ENCODE peak calls at places on chromosomes 2 and 18, in nine cellular contexts. S is activated T-helper 1 cell treated with Interleukin-2 at 50 U/mL for 16 hours, K is sigmoid colon, J is HCEC 1CT, C is sciatic nerve, A is hypothalamus, L is GM03348, M is H54, H is SW480. G is an unnamed sample.

GRCh38 chr2:893311-893710 is 57.3 kb upstream of the SNTG2 start:
- DNase-seq in C (peak), A (no peak), J (no peak), M (peak), S (no peak), H (peak), K (no peak), L (no peak), G (no peak)

GRCh38 chr18:14577971-14578370 is 34.6 kb upstream of the POTEC start:
- DNase-seq in S (no peak), H (no peak), C (no peak), A (no peak), K (no peak), J (no peak), M (no peak), L (no peak), G (no peak)

GRCh38 chr2:233424028-233424951 is 70.0 kb downstream of the DGKD start:
- DNase-seq in C (no peak), J (no peak), A (no peak), M (no peak), K (no peak), S (no peak), L (no peak), H (peak), G (no peak)

GRCh38 chr2:26635401-26635800 is 5.8 kb downstream of the CIB4 start:
- DNase-seq in M (no peak), S (no peak), L (no peak), J (no peak), C (no peak), A (no peak), H (no peak), K (no peak), G (no peak)

GRCh38 chr18:8478166-8478967 is 130.9 kb upstream of the RAB12 start:
- DNase-seq in L (peak), K (no peak), H (peak), A (no peak), M (peak), J (peak), S (peak), C (peak), G (peak)

GRCh38 chr2:240277073-240277806 is 136.8 kb upstream of the OTOS start:
- DNase-seq in C (no peak), L (peak), M (no peak), H (no peak), K (no peak), S (no peak), A (no peak), J (peak), G (no peak)

GRCh38 chr2:226304308-226304707 is 495.3 kb downstream of the IRS1 start:
- DNase-seq in L (no peak), H (no peak), A (no peak), M (no peak), J (no peak), K (no peak), S (no peak), C (no peak), G (no peak)

GRCh38 chr2:113724010-113724409 is 32.4 kb downstream of the SLC35F5 start:
- DNase-seq in K (no peak), J (no peak), A (no peak), H (no peak), M (no peak), L (no peak), S (no peak), C (no peak), G (no peak)

GRCh38 chr2:205636549-205636948 is 45.8 kb upstream of the NRP2 start:
- DNase-seq in M (no peak), H (no peak), L (no peak), J (no peak), C (no peak), A (no peak), S (no peak), K (no peak), G (no peak)

GRCh38 chr18:10329116-10329515 is 125.3 kb upstream of the APCDD1 start:
- DNase-seq in C (no peak), S (no peak), M (no peak), J (peak), K (no peak), H (no peak), A (no peak), L (no peak), G (no peak)

GRCh38 chr2:148058641-148059040 is 37.8 kb downstream of the MBD5 start:
- DNase-seq in A (no peak), C (no peak), S (no peak), J (peak), L (no peak), M (no peak), H (no peak), K (no peak), G (no peak)

GRCh38 chr2:202072737-202073396 is at the start of gene KIAA2012:
- DNase-seq in H (no peak), S (no peak), K (no peak), A (no peak), J (no peak), C (no peak), L (no peak), M (no peak), G (no peak)

GRCh38 chr18:65725421-65726050 is 25.3 kb upstream of the CDH7 start:
- DNase-seq in K (no peak), S (no peak), H (peak), J (no peak), A (no peak), C (no peak), M (no peak), L (no peak), G (no peak)

GRCh38 chr18:24491882-24492281 is 31.4 kb downstream of the HRH4 start:
- DNase-seq in C (no peak), K (no peak), J (no peak), A (no peak), L (no peak), M (no peak), H (no peak), S (no peak), G (peak)

GRCh38 chr2:189685540-189686229 is 11.2 kb downstream of the ANKAR start:
- DNase-seq in H (no peak), J (peak), S (no peak), A (no peak), L (peak), C (peak), K (no peak), M (no peak), G (no peak)

GRCh38 chr2:96135621-96136020 is 2.7 kb downstream of the ASTL start:
- DNase-seq in M (no peak), J (no peak), A (no peak), C (no peak), S (no peak), H (no peak), K (no peak), L (no peak), G (no peak)

GRCh38 chr18:73980289-73980979 is 167.2 kb downstream of the FBXO15 start:
- DNase-seq in S (no peak), L (no peak), C (no peak), A (no peak), H (no peak), M (no peak), K (no peak), J (no peak), G (no peak)

GRCh38 chr2:226622484-226622883 is 177.1 kb downstream of the IRS1 start:
- DNase-seq in H (peak), K (no peak), S (no peak), M (no peak), C (no peak), L (no peak), A (no peak), J (no peak), G (no peak)

GRCh38 chr2:178526256-178526655 is 46.0 kb downstream of the PLEKHA3 start:
- DNase-seq in M (no peak), C (no peak), H (no peak), A (no peak), L (no peak), J (no peak), K (no peak), S (no peak), G (no peak)

GRCh38 chr2:164642268-164642667 is 21.0 kb upstream of the GRB14 start:
- DNase-seq in H (no peak), S (no peak), L (no peak), M (no peak), A (no peak), C (no peak), J (no peak), K (no peak), G (no peak)